ENCODE peak calls at places on chromosomes 16 and 17, in eight cellular contexts. T is NB4, A is erythroblast, M is uterus, G is spleen, Q is ovary, F is K562, X is prostate gland. V is an unnamed sample.

GRCh38 chr16:48526058-48526957 is 83.7 kb downstream of the N4BP1 start:
- DNase-seq in F (peak; percentile 28), X (no peak), Q (no peak), A (peak; percentile 16), G (peak; percentile 69), M (no peak), T (no peak), V (no peak)

GRCh38 chr17:32157225-32157624 is 14.9 kb downstream of the RHOT1 start:
- DNase-seq in M (no peak), G (no peak), A (no peak), F (no peak), Q (no peak), T (no peak), X (no peak), V (no peak)

GRCh38 chr16:51556694-51557327 is 405.7 kb upstream of the SALL1 start:
- DNase-seq in T (peak; percentile 2), G (no peak), F (no peak), M (peak; percentile 83), A (no peak), Q (peak; percentile 63), X (no peak), V (no peak)

GRCh38 chr16:57278494-57278893 is 6.0 kb downstream of the PLLP start:
- DNase-seq in M (no peak), X (no peak), A (no peak), G (no peak), T (no peak), F (no peak), Q (no peak), V (no peak)

GRCh38 chr16:24146523-24146922 is 109.6 kb upstream of the CACNG3 start:
- DNase-seq in G (no peak), F (no peak), M (no peak), Q (no peak), A (no peak), T (no peak), X (no peak), V (no peak)

GRCh38 chr16:56948234-56948633 is 13.5 kb upstream of the CETP start:
- DNase-seq in Q (no peak), M (no peak), F (no peak), G (no peak), A (no peak), X (no peak), T (no peak), V (no peak)

GRCh38 chr16:78115659-78116058 is 16.2 kb downstream of the WWOX start:
- DNase-seq in G (no peak), M (no peak), T (no peak), X (no peak), F (no peak), A (no peak), Q (no peak), V (no peak)

GRCh38 chr16:79607587-79607986 is 7.0 kb upstream of the MAF start:
- DNase-seq in Q (peak; percentile 51), F (no peak), T (no peak), M (peak; percentile 67), A (no peak), G (no peak), X (no peak), V (no peak)

GRCh38 chr16:66844009-66844341 is 239 bp upstream of the CA7 start:
- DNase-seq in G (no peak), F (no peak), T (no peak), Q (no peak), A (no peak), M (no peak), X (no peak), V (no peak)

GRCh38 chr17:69305177-69305576 is 21.8 kb downstream of the ABCA5 start:
- DNase-seq in F (no peak), T (no peak), X (no peak), M (no peak), G (no peak), A (no peak), Q (no peak), V (no peak)

GRCh38 chr17:57570740-57571344 is 174.3 kb downstream of the CCDC182 start:
- DNase-seq in A (no peak), X (peak; percentile 19), G (no peak), T (no peak), M (no peak), F (no peak), Q (no peak), V (no peak)

GRCh38 chr16:72241930-72242329 is 70.0 kb upstream of the PMFBP1 start:
- DNase-seq in T (peak; percentile 39), F (peak; percentile 16), X (peak; percentile 8), A (peak; percentile 21), M (no peak), Q (peak; percentile 59), G (no peak), V (no peak)

GRCh38 chr16:51245306-51245705 is 94.2 kb upstream of the SALL1 start:
- DNase-seq in Q (peak; percentile 58), A (no peak), X (no peak), M (peak; percentile 93), F (no peak), G (no peak), T (no peak), V (no peak)

GRCh38 chr16:9322735-9323134 is 231.3 kb downstream of the HAPSTR1 start:
- DNase-seq in G (no peak), A (no peak), M (no peak), X (no peak), F (no peak), T (no peak), Q (no peak), V (peak; percentile 39)

GRCh38 chr16:2042666-2043295 is 4.9 kb downstream of the NTHL1 start:
- DNase-seq in Q (peak; percentile 61), X (no peak), M (no peak), A (no peak), F (peak; percentile 61), G (no peak), T (no peak), V (no peak)

GRCh38 chr17:4980644-4981216 is 6.7 kb downstream of the CAMTA2 start:
- DNase-seq in T (peak; percentile 62), G (no peak), X (peak; percentile 42), A (peak; percentile 68), M (peak; percentile 45), F (peak; percentile 60), Q (no peak), V (no peak)

GRCh38 chr17:68133370-68134045 is 98.0 kb downstream of the KPNA2 start:
- DNase-seq in X (no peak), M (no peak), G (no peak), T (peak; percentile 90), A (no peak), Q (no peak), F (no peak), V (no peak)

GRCh38 chr17:9677932-9678331 is 32.6 kb downstream of the USP43 start:
- DNase-seq in G (no peak), A (no peak), T (no peak), M (no peak), F (no peak), X (no peak), Q (no peak), V (no peak)

GRCh38 chr17:9672691-9673090 is 27.4 kb downstream of the USP43 start:
- DNase-seq in X (no peak), Q (no peak), F (no peak), T (no peak), G (no peak), M (no peak), A (no peak), V (no peak)

GRCh38 chr17:9676742-9677387 is 31.5 kb downstream of the USP43 start:
- DNase-seq in A (no peak), G (no peak), X (no peak), Q (no peak), T (no peak), F (no peak), M (no peak), V (no peak)

GRCh38 chr17:9676084-9676483 is 30.8 kb downstream of the USP43 start:
- DNase-seq in G (no peak), F (no peak), M (no peak), X (no peak), T (peak; percentile 18), Q (no peak), A (no peak), V (no peak)

DNA sequence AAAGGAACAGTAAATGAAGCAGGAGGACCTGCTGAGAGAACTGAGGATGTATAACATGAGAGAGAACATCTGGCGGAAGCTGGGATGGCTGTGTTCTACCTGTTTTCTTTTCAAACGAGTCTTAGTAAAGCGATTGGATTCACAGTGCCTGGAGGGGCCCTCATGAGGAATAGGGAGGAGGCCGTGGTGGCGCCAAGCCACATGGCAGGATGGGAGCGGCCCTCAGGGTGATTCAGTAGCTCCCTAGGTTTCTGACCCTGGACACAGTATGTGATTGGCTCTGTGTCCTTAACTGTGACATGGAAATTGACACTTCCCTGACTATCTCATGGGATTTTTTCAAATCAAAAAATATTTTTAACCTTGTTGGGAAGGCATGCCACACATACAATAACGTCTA is 32.1 kb downstream of the USP43 start:
- DNase-seq in M (no peak), T (no peak), G (peak; percentile 15), Q (no peak), F (no peak), A (no peak), X (no peak), V (no peak)
- TF ChIP-seq POLR2A in M (no peak), T (no peak), G (no peak), Q (no peak), F (no peak), A (no peak), X (no peak), V (no peak)

DNA sequence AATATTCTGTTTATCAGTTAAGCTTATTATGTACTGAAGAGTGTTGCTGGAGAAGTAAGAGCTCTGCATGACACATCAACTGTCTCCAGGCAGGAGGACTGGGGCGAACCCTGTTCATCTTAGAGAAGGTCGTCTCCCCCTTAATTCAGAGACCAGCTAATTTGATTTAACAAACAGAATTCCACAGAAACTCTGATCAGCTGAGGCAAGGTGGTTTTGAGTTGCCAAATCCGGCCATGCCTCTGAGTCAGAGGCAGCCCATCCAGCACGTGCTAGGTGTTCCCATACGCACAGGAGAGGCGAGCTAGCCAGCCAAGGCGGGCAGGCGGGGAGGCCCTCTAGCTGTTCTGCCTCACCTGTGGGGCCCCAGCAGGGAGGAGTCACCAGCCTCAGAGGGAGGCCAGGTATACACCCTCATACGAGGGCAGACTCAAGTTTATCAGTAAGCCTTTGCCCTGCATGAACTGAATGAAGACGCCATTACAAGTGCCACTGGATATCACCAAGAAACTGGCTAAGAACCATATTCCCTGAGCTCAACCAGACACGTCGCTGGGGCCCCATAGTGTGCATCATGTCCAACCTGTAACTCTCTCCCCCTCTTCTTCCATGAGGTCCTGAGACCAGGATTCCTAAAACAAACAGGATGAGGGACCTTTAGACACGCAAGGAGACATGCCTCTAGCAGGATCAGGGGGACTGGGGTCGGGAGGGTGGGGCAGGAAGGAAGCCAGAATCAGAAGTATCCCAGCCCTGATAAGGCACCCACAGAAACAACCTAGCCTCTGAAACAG is 25.7 kb downstream of the STAT5A start:
- DNase-seq in X (no peak), A (peak; percentile 65), T (peak; percentile 30), M (no peak), G (no peak), Q (no peak), F (peak; percentile 69), V (peak; percentile 32)
- TF ChIP-seq POLR2A in X (no peak), A (no peak), T (no peak), M (no peak), G (no peak), Q (no peak), F (peak; percentile 66), V (no peak)

GRCh38 chr17:41812176-41813038 is at the start of gene FKBP10:
- DNase-seq in F (no peak), G (no peak), T (no peak), M (peak; percentile 79), A (peak; percentile 21), Q (peak; percentile 79), X (peak; percentile 27), V (no peak)
- TF ChIP-seq POLR2A in F (no peak), G (no peak), T (no peak), M (no peak), A (no peak), Q (no peak), X (no peak), V (no peak)

GRCh38 chr17:81927653-81928496 is at the start of gene MAFG:
- DNase-seq in G (peak; percentile 97), X (peak; percentile 90), Q (peak; percentile 92), M (peak; percentile 92), A (peak; percentile 98), T (peak; percentile 94), F (peak; percentile 96), V (peak; percentile 87)
- TF ChIP-seq POLR2A in G (no peak), X (peak; percentile 72), Q (peak; percentile 55), M (peak; percentile 65), A (peak; percentile 53), T (no peak), F (no peak), V (no peak)